ENCODE peak calls at places on chromosomes 7 and 10, in nine cellular contexts. W, E, R, Z, P, C, I, U and T are unnamed samples.

GRCh38 chr7:28933874-28934265 is 24.3 kb downstream of the TRIL start:
- DNase-seq in W (no peak), E (no peak), R (peak; percentile 79), Z (no peak), P (no peak), C (no peak), I (no peak), U (no peak), T (no peak)

GRCh38 chr10:113045155-113046055 is 95.4 kb downstream of the TCF7L2 start:
- DNase-seq in W (no peak), E (no peak), R (peak; percentile 75), Z (no peak), P (no peak), C (no peak), I (peak; percentile 75), U (peak; percentile 85), T (peak; percentile 91)

GRCh38 chr7:156009569-156009968 is 197.3 kb upstream of the SHH start:
- DNase-seq in W (no peak), E (no peak), R (no peak), Z (no peak), P (no peak), C (no peak), I (no peak), U (no peak), T (no peak)

GRCh38 chr10:61135276-61135721 is 191.3 kb upstream of the RHOBTB1 start:
- DNase-seq in W (no peak), E (no peak), R (no peak), Z (no peak), P (no peak), C (no peak), I (no peak), U (no peak), T (no peak)

GRCh38 chr7:151603951-151604350 is 84.3 kb upstream of the RHEB start:
- DNase-seq in W (no peak), E (no peak), R (no peak), Z (no peak), P (no peak), C (no peak), I (no peak), U (no peak), T (no peak)

GRCh38 chr7:18829101-18829486 is 288.3 kb downstream of the TWIST1 start:
- DNase-seq in W (no peak), E (no peak), R (no peak), Z (no peak), P (no peak), C (no peak), I (no peak), U (no peak), T (no peak)

GRCh38 chr10:124470544-124471449 is 9.2 kb downstream of the LHPP start:
- DNase-seq in W (no peak), E (no peak), R (no peak), Z (no peak), P (no peak), C (no peak), I (no peak), U (no peak), T (no peak)

GRCh38 chr10:12156367-12157123 is 27.1 kb downstream of the SEC61A2 start:
- DNase-seq in W (no peak), E (no peak), R (no peak), Z (no peak), P (no peak), C (no peak), I (no peak), U (no peak), T (no peak)